ENCODE peak calls at places on chromosomes 3 and 15, in six cellular contexts. One of them, this sample, is unnamed.

GRCh38 chr15:79154491-79155182 is 64.1 kb upstream of the RASGRF1 start:
- DNase-seq in heart right ventricle: no peak
- DNase-seq in substantia nigra: no peak
- DNase-seq in cardiac fibroblast: no peak
- DNase-seq in effector CD4-positive, alpha-beta T cell: no peak
- DNase-seq in heart left ventricle: no peak
- DNase-seq in this sample: no peak

GRCh38 chr3:124209426-124209825 is 217.5 kb upstream of the ROPN1 start:
- DNase-seq in heart right ventricle: no peak
- DNase-seq in substantia nigra: no peak
- DNase-seq in cardiac fibroblast: no peak
- DNase-seq in effector CD4-positive, alpha-beta T cell: no peak
- DNase-seq in heart left ventricle: no peak
- DNase-seq in this sample: peak; percentile 11

GRCh38 chr3:13716540-13717221 is 163.2 kb downstream of the WNT7A start:
- DNase-seq in heart right ventricle: peak; percentile 0
- DNase-seq in substantia nigra: no peak
- DNase-seq in cardiac fibroblast: no peak
- DNase-seq in effector CD4-positive, alpha-beta T cell: no peak
- DNase-seq in heart left ventricle: no peak
- DNase-seq in this sample: no peak

GRCh38 chr3:183381179-183381578 is 47.2 kb downstream of the MCF2L2 start:
- DNase-seq in heart right ventricle: no peak
- DNase-seq in substantia nigra: no peak
- DNase-seq in cardiac fibroblast: peak; percentile 45
- DNase-seq in effector CD4-positive, alpha-beta T cell: no peak
- DNase-seq in heart left ventricle: no peak
- DNase-seq in this sample: peak; percentile 48

GRCh38 chr15:70095387-70096214 is 2.1 kb downstream of the TLE3 start:
- DNase-seq in heart right ventricle: peak; percentile 33
- DNase-seq in substantia nigra: no peak
- DNase-seq in cardiac fibroblast: no peak
- DNase-seq in effector CD4-positive, alpha-beta T cell: peak; percentile 39
- DNase-seq in heart left ventricle: peak; percentile 44
- DNase-seq in this sample: no peak

GRCh38 chr3:48411041-48411588 is 18.8 kb downstream of the PLXNB1 start:
- DNase-seq in heart right ventricle: no peak
- DNase-seq in substantia nigra: no peak
- DNase-seq in cardiac fibroblast: no peak
- DNase-seq in effector CD4-positive, alpha-beta T cell: no peak
- DNase-seq in heart left ventricle: peak; percentile 6
- DNase-seq in this sample: no peak

GRCh38 chr15:61119556-61119955 is 109.5 kb downstream of the RORA start:
- DNase-seq in heart right ventricle: no peak
- DNase-seq in substantia nigra: no peak
- DNase-seq in cardiac fibroblast: no peak
- DNase-seq in effector CD4-positive, alpha-beta T cell: no peak
- DNase-seq in heart left ventricle: no peak
- DNase-seq in this sample: no peak

GRCh38 chr3:9278498-9278897 is 29.1 kb upstream of the SRGAP3 start:
- DNase-seq in heart right ventricle: no peak
- DNase-seq in substantia nigra: no peak
- DNase-seq in cardiac fibroblast: no peak
- DNase-seq in effector CD4-positive, alpha-beta T cell: no peak
- DNase-seq in heart left ventricle: no peak
- DNase-seq in this sample: no peak

GRCh38 chr3:27885641-27886040 is 163.5 kb upstream of the EOMES start:
- DNase-seq in heart right ventricle: no peak
- DNase-seq in substantia nigra: no peak
- DNase-seq in cardiac fibroblast: no peak
- DNase-seq in effector CD4-positive, alpha-beta T cell: no peak
- DNase-seq in heart left ventricle: no peak
- DNase-seq in this sample: no peak

GRCh38 chr15:73389539-73389938 is 20.8 kb upstream of the HCN4 start:
- DNase-seq in heart right ventricle: no peak
- DNase-seq in substantia nigra: no peak
- DNase-seq in cardiac fibroblast: no peak
- DNase-seq in effector CD4-positive, alpha-beta T cell: no peak
- DNase-seq in heart left ventricle: no peak
- DNase-seq in this sample: no peak

GRCh38 chr15:77083381-77084160 is 12.7 kb upstream of the TSPAN3 start:
- DNase-seq in heart right ventricle: peak; percentile 79
- DNase-seq in substantia nigra: peak; percentile 47
- DNase-seq in cardiac fibroblast: peak; percentile 67
- DNase-seq in effector CD4-positive, alpha-beta T cell: peak; percentile 28
- DNase-seq in heart left ventricle: peak; percentile 91
- DNase-seq in this sample: peak; percentile 52

GRCh38 chr15:68618339-68619302 is 39.8 kb downstream of the CORO2B start:
- DNase-seq in heart right ventricle: no peak
- DNase-seq in substantia nigra: no peak
- DNase-seq in cardiac fibroblast: peak; percentile 63
- DNase-seq in effector CD4-positive, alpha-beta T cell: no peak
- DNase-seq in heart left ventricle: no peak
- DNase-seq in this sample: no peak